ENCODE peak calls at places on chromosomes 13 and 19, in eight cellular contexts. B is tibial artery, M is progenitor cell of endocrine pancreas, T is stromal cell of bone marrow, O is NCI-H1105 treated with DMSO at 0.1 percent for 48 hours, D is neural crest cell, G is RWPE2, U is BE2C. K is an unnamed sample.
A peak's percentile ranks its signal among the peaks of the same experiment; 100 is the strongest.

GRCh38 chr13:24063281-24063851 is 97.2 kb upstream of the SPATA13 start:
- DNase-seq in D (no peak), G (no peak), O (peak; percentile 41), U (no peak), M (no peak), T (no peak), B (no peak), K (no peak)

GRCh38 chr19:51119089-51119488 is 5.6 kb upstream of the SIGLEC9 start:
- DNase-seq in B (no peak), U (no peak), M (no peak), T (no peak), O (no peak), G (no peak), D (no peak), K (no peak)

GRCh38 chr13:66528139-66528538 is 702.0 kb downstream of the PCDH9 start:
- DNase-seq in O (no peak), T (no peak), G (no peak), U (no peak), M (no peak), D (no peak), B (no peak), K (no peak)

GRCh38 chr13:97226788-97227627 is 4.9 kb downstream of the MBNL2 start:
- DNase-seq in B (no peak), G (no peak), D (no peak), M (no peak), O (peak; percentile 10), T (no peak), U (no peak), K (peak; percentile 17)

GRCh38 chr19:4080473-4080872 is 13.8 kb upstream of the ZBTB7A start:
- DNase-seq in D (no peak), O (no peak), M (no peak), T (no peak), G (no peak), U (no peak), B (no peak), K (no peak)

GRCh38 chr19:21082011-21082975 is at the start of gene ZNF714:
- DNase-seq in U (peak; percentile 93), G (peak; percentile 91), M (peak; percentile 74), D (peak; percentile 73), B (peak; percentile 93), O (peak; percentile 95), T (peak; percentile 83), K (peak; percentile 69)

GRCh38 chr13:33229446-33230177 is 55.9 kb downstream of the STARD13 start:
- DNase-seq in D (peak; percentile 20), B (no peak), M (no peak), O (no peak), U (peak; percentile 66), G (no peak), T (no peak), K (no peak)

GRCh38 chr13:43291289-43292055 is 268.1 kb downstream of the DNAJC15 start:
- DNase-seq in B (no peak), G (no peak), U (no peak), T (no peak), D (no peak), O (no peak), M (no peak), K (no peak)